ENCODE peak calls at places on chromosomes 11 and 22, in six cellular contexts. One of them, this sample, is unnamed. For H3K4me1, the result is how much of the 10 kb centered on the place peaks cover.

GRCh38 chr11:64884019-64884418 is 5.6 kb upstream of the EHD1 start:
- DNase-seq in cardiac muscle cell: no peak
- DNase-seq in uterus: no peak
- DNase-seq in mammary epithelial cell: no peak
- DNase-seq in heart left ventricle: no peak
- DNase-seq in lower lobe of right lung: no peak
- DNase-seq in this sample: no peak

GRCh38 chr22:26770624-26771023 is 113.2 kb downstream of the MIAT start:
- DNase-seq in heart left ventricle: no peak
- DNase-seq in mammary epithelial cell: peak
- DNase-seq in uterus: no peak
- DNase-seq in lower lobe of right lung: no peak
- DNase-seq in cardiac muscle cell: no peak
- DNase-seq in this sample: no peak

GRCh38 chr22:50711446-50712340 is 26.3 kb upstream of the ACR start:
- DNase-seq in mammary epithelial cell: no peak
- DNase-seq in heart left ventricle: peak
- DNase-seq in cardiac muscle cell: no peak
- DNase-seq in uterus: no peak
- DNase-seq in lower lobe of right lung: peak
- DNase-seq in this sample: no peak

GRCh38 chr22:48883211-48883960 is 944.3 kb downstream of the BRD1 start:
- DNase-seq in mammary epithelial cell: no peak
- DNase-seq in cardiac muscle cell: no peak
- DNase-seq in uterus: no peak
- DNase-seq in heart left ventricle: no peak
- DNase-seq in lower lobe of right lung: peak
- DNase-seq in this sample: no peak

GRCh38 chr22:17357688-17358087 is 11.6 kb upstream of the CECR2 start:
- DNase-seq in mammary epithelial cell: no peak
- DNase-seq in heart left ventricle: no peak
- DNase-seq in cardiac muscle cell: no peak
- DNase-seq in lower lobe of right lung: no peak
- DNase-seq in uterus: no peak
- DNase-seq in this sample: no peak

GRCh38 chr11:71490731-71491390 is 36.2 kb upstream of the KRTAP5-7 start:
- DNase-seq in cardiac muscle cell: no peak
- DNase-seq in heart left ventricle: no peak
- DNase-seq in uterus: peak
- DNase-seq in mammary epithelial cell: no peak
- DNase-seq in lower lobe of right lung: no peak
- DNase-seq in this sample: no peak

GRCh38 chr22:46027219-46028068 is 50.5 kb upstream of the WNT7B start:
- DNase-seq in cardiac muscle cell: peak
- DNase-seq in uterus: peak
- DNase-seq in lower lobe of right lung: peak
- DNase-seq in heart left ventricle: peak
- DNase-seq in mammary epithelial cell: no peak
- DNase-seq in this sample: no peak

GRCh38 chr11:56950510-56950909 is 38.2 kb upstream of the OR5AK2 start:
- DNase-seq in heart left ventricle: no peak
- DNase-seq in uterus: no peak
- DNase-seq in cardiac muscle cell: no peak
- DNase-seq in lower lobe of right lung: no peak
- DNase-seq in mammary epithelial cell: no peak
- DNase-seq in this sample: no peak

GRCh38 chr11:14519692-14520085 is 497 bp downstream of the PSMA1 start:
- DNase-seq in uterus: no peak
- DNase-seq in cardiac muscle cell: no peak
- DNase-seq in mammary epithelial cell: no peak
- DNase-seq in heart left ventricle: no peak
- DNase-seq in lower lobe of right lung: no peak
- DNase-seq in this sample: no peak

GRCh38 chr11:123729602-123730001 is 11.9 kb downstream of the ZNF202 start:
- DNase-seq in lower lobe of right lung: no peak
- DNase-seq in mammary epithelial cell: no peak
- DNase-seq in cardiac muscle cell: no peak
- DNase-seq in uterus: no peak
- DNase-seq in heart left ventricle: no peak
- DNase-seq in this sample: no peak

GRCh38 chr11:12569499-12570040 is 104.7 kb upstream of the TEAD1 start:
- DNase-seq in heart left ventricle: no peak
- DNase-seq in lower lobe of right lung: no peak
- DNase-seq in mammary epithelial cell: no peak
- DNase-seq in cardiac muscle cell: no peak
- DNase-seq in uterus: no peak
- DNase-seq in this sample: no peak

GRCh38 chr11:9568854-9569587 is 4.4 kb upstream of the WEE1 start:
- DNase-seq in heart left ventricle: peak
- DNase-seq in lower lobe of right lung: peak
- DNase-seq in uterus: peak
- DNase-seq in mammary epithelial cell: peak
- DNase-seq in cardiac muscle cell: peak
- DNase-seq in this sample: peak

GRCh38 chr11:8060801-8061554 is 20.0 kb upstream of the TUB start:
- DNase-seq in mammary epithelial cell: peak
- DNase-seq in cardiac muscle cell: no peak
- DNase-seq in lower lobe of right lung: no peak
- DNase-seq in uterus: no peak
- DNase-seq in heart left ventricle: no peak
- DNase-seq in this sample: no peak

GRCh38 chr11:106875013-106875412 is 143.3 kb downstream of the GUCY1A2 start:
- DNase-seq in lower lobe of right lung: no peak
- DNase-seq in uterus: no peak
- DNase-seq in cardiac muscle cell: no peak
- DNase-seq in heart left ventricle: no peak
- DNase-seq in mammary epithelial cell: no peak
- DNase-seq in this sample: no peak

GRCh38 chr22:43151251-43152000 is at the start of gene TSPO:
- DNase-seq in cardiac muscle cell: peak
- DNase-seq in heart left ventricle: peak
- DNase-seq in uterus: peak
- DNase-seq in lower lobe of right lung: peak
- DNase-seq in mammary epithelial cell: peak
- DNase-seq in this sample: no peak

GRCh38 chr11:36126703-36127102 is 162.5 kb downstream of the COMMD9 start:
- DNase-seq in lower lobe of right lung: no peak
- DNase-seq in mammary epithelial cell: no peak
- DNase-seq in uterus: no peak
- DNase-seq in heart left ventricle: no peak
- DNase-seq in cardiac muscle cell: no peak
- DNase-seq in this sample: no peak

GRCh38 chr11:124612045-124612444 is 817 bp downstream of the PANX3 start:
- DNase-seq in uterus: no peak
- DNase-seq in cardiac muscle cell: no peak
- DNase-seq in mammary epithelial cell: no peak
- DNase-seq in heart left ventricle: no peak
- DNase-seq in lower lobe of right lung: no peak
- DNase-seq in this sample: no peak

GRCh38 chr22:31223786-31224191 is 11.7 kb downstream of the LIMK2 start:
- DNase-seq in heart left ventricle: no peak
- DNase-seq in uterus: no peak
- DNase-seq in cardiac muscle cell: no peak
- DNase-seq in mammary epithelial cell: peak
- DNase-seq in lower lobe of right lung: no peak
- DNase-seq in this sample: no peak

GRCh38 chr22:46830841-46831240 is 68.4 kb downstream of the TBC1D22A start:
- DNase-seq in mammary epithelial cell: no peak
- DNase-seq in cardiac muscle cell: no peak
- DNase-seq in uterus: no peak
- DNase-seq in lower lobe of right lung: no peak
- DNase-seq in heart left ventricle: no peak
- DNase-seq in this sample: no peak

GRCh38 chr11:129788278-129788677 is 27.4 kb upstream of the TMEM45B start:
- DNase-seq in uterus: no peak
- DNase-seq in lower lobe of right lung: no peak
- DNase-seq in cardiac muscle cell: no peak
- DNase-seq in mammary epithelial cell: no peak
- DNase-seq in heart left ventricle: no peak
- DNase-seq in this sample: no peak

GRCh38 chr11:68350759-68351449 is 38.5 kb downstream of the LRP5 start:
- DNase-seq in mammary epithelial cell: no peak
- DNase-seq in lower lobe of right lung: peak
- DNase-seq in uterus: no peak
- DNase-seq in heart left ventricle: no peak
- DNase-seq in cardiac muscle cell: no peak
- DNase-seq in this sample: no peak
- H3K4me1 ChIP-seq in mammary epithelial cell: under half
- H3K4me1 ChIP-seq in lower lobe of right lung: half or more
- H3K4me1 ChIP-seq in uterus: under half
- H3K4me1 ChIP-seq in heart left ventricle: under half
- H3K4me1 ChIP-seq in cardiac muscle cell: under half
- H3K4me1 ChIP-seq in this sample: under half

DNA sequence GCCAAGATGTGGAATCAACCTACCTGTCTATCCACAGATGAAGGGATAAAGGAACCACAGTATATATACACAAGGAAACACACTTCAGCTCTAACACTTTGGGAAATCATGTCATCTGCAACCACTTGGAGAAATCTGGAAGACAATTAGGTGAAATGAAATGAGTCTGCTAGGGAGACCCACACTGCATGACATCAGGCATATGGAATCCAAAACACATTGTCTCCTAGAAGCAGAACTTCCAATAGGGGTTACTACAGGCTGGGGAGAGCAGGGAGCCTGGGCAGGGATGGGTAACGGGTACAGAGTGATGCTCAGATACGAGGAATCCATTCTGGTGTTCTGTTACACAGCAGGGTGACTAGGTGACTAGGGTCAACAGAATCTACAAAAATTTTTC is 18.3 kb downstream of the RGL4 start:
- DNase-seq in cardiac muscle cell: no peak
- DNase-seq in mammary epithelial cell: no peak
- DNase-seq in uterus: no peak
- DNase-seq in heart left ventricle: no peak
- DNase-seq in lower lobe of right lung: no peak
- DNase-seq in this sample: no peak
- TF ChIP-seq CTCF in cardiac muscle cell: no peak
- TF ChIP-seq CTCF in mammary epithelial cell: no peak
- TF ChIP-seq CTCF in uterus: no peak
- TF ChIP-seq CTCF in heart left ventricle: no peak
- TF ChIP-seq CTCF in lower lobe of right lung: no peak
- TF ChIP-seq CTCF in this sample: no peak

DNA sequence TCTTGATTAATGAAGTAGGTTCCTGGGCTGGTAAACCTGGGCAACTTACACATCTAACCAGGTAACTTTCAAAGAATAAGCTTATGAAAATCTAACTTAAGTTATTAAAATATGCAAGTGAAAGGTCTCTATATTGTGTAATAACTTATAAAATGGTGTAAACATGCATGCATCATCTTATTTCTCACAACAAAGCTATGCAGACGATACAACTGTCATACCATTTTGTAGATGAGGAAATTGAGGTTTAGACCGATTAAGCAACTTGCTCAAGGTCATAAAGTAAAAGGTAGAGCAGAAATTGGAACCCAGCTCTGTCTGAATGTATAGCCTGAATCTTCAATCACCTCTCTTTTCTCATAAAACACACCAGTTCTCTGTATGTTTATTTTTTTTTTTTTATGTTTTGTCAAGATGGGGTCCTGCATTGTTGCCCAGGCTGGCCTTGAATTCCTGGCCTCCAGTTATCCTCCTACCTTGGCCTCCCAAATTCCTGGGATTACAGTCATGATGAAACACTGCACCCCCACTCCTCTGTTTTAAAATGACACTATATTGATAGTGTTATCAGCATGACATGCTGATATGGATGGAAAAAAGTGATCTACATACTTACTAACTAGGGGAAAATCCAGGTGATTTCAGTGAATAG is 109.6 kb downstream of the SGSM3 start:
- DNase-seq in uterus: no peak
- DNase-seq in lower lobe of right lung: no peak
- DNase-seq in heart left ventricle: no peak
- DNase-seq in cardiac muscle cell: no peak
- DNase-seq in mammary epithelial cell: peak
- DNase-seq in this sample: no peak
- H3K4me1 ChIP-seq in uterus: under half
- H3K4me1 ChIP-seq in lower lobe of right lung: under half
- H3K4me1 ChIP-seq in heart left ventricle: under half
- H3K4me1 ChIP-seq in cardiac muscle cell: under half
- H3K4me1 ChIP-seq in mammary epithelial cell: under half
- H3K4me1 ChIP-seq in this sample: under half

DNA sequence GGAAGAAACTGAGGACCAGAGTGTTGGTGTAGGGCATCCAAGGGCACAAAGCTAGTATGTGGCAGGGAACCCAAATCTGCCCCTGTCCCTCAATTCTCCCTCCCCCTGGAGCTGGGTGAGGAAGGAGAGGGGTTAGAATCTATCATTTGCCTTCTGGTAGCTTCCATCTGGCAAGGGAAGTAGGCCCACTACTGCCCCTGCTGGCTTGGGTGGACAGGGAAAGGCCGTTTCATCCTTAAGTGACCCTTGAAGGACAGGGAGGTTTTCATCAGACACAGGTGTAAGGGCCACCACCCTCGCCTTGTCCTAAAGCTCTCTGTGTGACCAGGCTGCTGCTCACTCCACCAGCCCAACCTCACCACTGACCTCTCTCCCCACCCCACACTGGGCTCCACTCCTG is 22.1 kb downstream of the NECTIN1 start:
- DNase-seq in uterus: no peak
- DNase-seq in heart left ventricle: no peak
- DNase-seq in mammary epithelial cell: no peak
- DNase-seq in lower lobe of right lung: no peak
- DNase-seq in cardiac muscle cell: no peak
- DNase-seq in this sample: no peak
- TF ChIP-seq CTCF in uterus: no peak
- TF ChIP-seq CTCF in heart left ventricle: peak
- TF ChIP-seq CTCF in mammary epithelial cell: peak
- TF ChIP-seq CTCF in lower lobe of right lung: peak
- TF ChIP-seq CTCF in cardiac muscle cell: peak
- TF ChIP-seq CTCF in this sample: peak

GRCh38 chr11:18312012-18312411 is 9.9 kb downstream of the HPS5 start:
- DNase-seq in cardiac muscle cell: no peak
- DNase-seq in uterus: no peak
- DNase-seq in lower lobe of right lung: no peak
- DNase-seq in heart left ventricle: no peak
- DNase-seq in mammary epithelial cell: peak
- DNase-seq in this sample: no peak

GRCh38 chr11:18308242-18308641 is 13.7 kb downstream of the HPS5 start:
- DNase-seq in lower lobe of right lung: no peak
- DNase-seq in cardiac muscle cell: no peak
- DNase-seq in uterus: no peak
- DNase-seq in heart left ventricle: no peak
- DNase-seq in mammary epithelial cell: no peak
- DNase-seq in this sample: peak

GRCh38 chr11:18310800-18311340 is 11.1 kb downstream of the HPS5 start:
- DNase-seq in uterus: no peak
- DNase-seq in mammary epithelial cell: peak
- DNase-seq in lower lobe of right lung: no peak
- DNase-seq in cardiac muscle cell: no peak
- DNase-seq in heart left ventricle: no peak
- DNase-seq in this sample: no peak

GRCh38 chr11:18307461-18308139 is 14.3 kb downstream of the HPS5 start:
- DNase-seq in heart left ventricle: no peak
- DNase-seq in mammary epithelial cell: peak
- DNase-seq in cardiac muscle cell: no peak
- DNase-seq in uterus: no peak
- DNase-seq in lower lobe of right lung: no peak
- DNase-seq in this sample: peak

GRCh38 chr11:18309691-18310090 is 12.2 kb downstream of the HPS5 start:
- DNase-seq in uterus: no peak
- DNase-seq in lower lobe of right lung: no peak
- DNase-seq in cardiac muscle cell: no peak
- DNase-seq in heart left ventricle: no peak
- DNase-seq in mammary epithelial cell: no peak
- DNase-seq in this sample: no peak
- H3K4me1 ChIP-seq in uterus: under half
- H3K4me1 ChIP-seq in lower lobe of right lung: under half
- H3K4me1 ChIP-seq in cardiac muscle cell: under half
- H3K4me1 ChIP-seq in heart left ventricle: under half
- H3K4me1 ChIP-seq in mammary epithelial cell: half or more
- H3K4me1 ChIP-seq in this sample: under half

GRCh38 chr11:838441-839279 is 3.7 kb downstream of the POLR2L start:
- DNase-seq in uterus: no peak
- DNase-seq in mammary epithelial cell: peak
- DNase-seq in heart left ventricle: no peak
- DNase-seq in lower lobe of right lung: no peak
- DNase-seq in cardiac muscle cell: no peak
- DNase-seq in this sample: no peak
- TF ChIP-seq CTCF in uterus: no peak
- TF ChIP-seq CTCF in mammary epithelial cell: peak
- TF ChIP-seq CTCF in heart left ventricle: peak
- TF ChIP-seq CTCF in lower lobe of right lung: peak
- TF ChIP-seq CTCF in cardiac muscle cell: peak
- TF ChIP-seq CTCF in this sample: peak